ENCODE peak calls at places on chromosome 13, in ten cellular contexts. U, W, X, N, P, F, E, O, G and J are unnamed samples.

GRCh38 chr13:98050041-98050466 is 92.8 kb upstream of the FARP1 start:
- DNase-seq in O (no peak), W (no peak), P (no peak), E (peak), F (no peak), G (peak), U (no peak), N (no peak), X (no peak), J (no peak)

GRCh38 chr13:77136902-77137420 is 110.0 kb upstream of the FBXL3 start:
- DNase-seq in U (peak), P (peak), E (no peak), G (peak), N (no peak), W (no peak), X (no peak), F (no peak), O (no peak), J (no peak)

GRCh38 chr13:102781591-102781990 is 8.0 kb upstream of the TEX30 start:
- DNase-seq in W (no peak), E (no peak), X (no peak), G (no peak), U (no peak), N (no peak), F (no peak), O (no peak), P (no peak), J (no peak)

GRCh38 chr13:40230833-40231266 is 435.6 kb downstream of the FOXO1 start:
- DNase-seq in E (no peak), W (no peak), G (no peak), U (no peak), F (no peak), X (no peak), P (no peak), N (no peak), O (no peak), J (no peak)

GRCh38 chr13:47215741-47216140 is 318.9 kb upstream of the HTR2A start:
- DNase-seq in E (no peak), G (peak), U (peak), P (peak), O (no peak), F (no peak), X (no peak), N (no peak), W (peak), J (no peak)

GRCh38 chr13:20676213-20676612 is 27.3 kb upstream of the IL17D start:
- DNase-seq in P (no peak), E (no peak), W (no peak), F (no peak), O (no peak), G (no peak), U (no peak), N (no peak), X (no peak), J (no peak)

GRCh38 chr13:109790951-109791605 is 4.7 kb upstream of the IRS2 start:
- DNase-seq in W (no peak), O (no peak), N (peak), U (peak), P (peak), F (peak), E (peak), X (peak), G (peak), J (no peak)

GRCh38 chr13:100658363-100658762 is 16.2 kb downstream of the TMTC4 start:
- DNase-seq in W (no peak), F (no peak), O (no peak), G (no peak), P (no peak), X (no peak), E (no peak), N (no peak), U (no peak), J (no peak)

GRCh38 chr13:106533940-106534843 is 1.3 kb downstream of the EFNB2 start:
- DNase-seq in U (peak), G (peak), P (peak), W (no peak), F (peak), N (peak), X (peak), E (peak), O (peak), J (no peak)

GRCh38 chr13:63605962-63606361 is 2190.3 kb upstream of the PCDH20 start:
- DNase-seq in F (no peak), N (no peak), X (no peak), W (no peak), P (no peak), O (no peak), U (no peak), E (no peak), G (no peak), J (no peak)

GRCh38 chr13:52743988-52744387 is 4.4 kb upstream of the CNMD start:
- DNase-seq in E (no peak), U (no peak), F (no peak), O (no peak), X (no peak), W (no peak), P (no peak), N (no peak), G (no peak), J (no peak)

GRCh38 chr13:112077729-112078128 is 10.8 kb downstream of the SOX1 start:
- DNase-seq in F (no peak), U (no peak), O (no peak), P (no peak), N (no peak), W (no peak), X (no peak), G (no peak), E (no peak), J (no peak)

GRCh38 chr13:113123226-113124150 is 889 bp downstream of the F10 start:
- DNase-seq in U (no peak), G (no peak), W (no peak), O (no peak), N (no peak), E (peak), F (no peak), X (no peak), P (no peak), J (no peak)

GRCh38 chr13:74128171-74128767 is 5.9 kb downstream of the KLF12 start:
- DNase-seq in X (no peak), U (peak), P (no peak), G (peak), F (no peak), E (no peak), N (no peak), W (no peak), O (no peak), J (no peak)

GRCh38 chr13:79625517-79625916 is 144.6 kb downstream of the NDFIP2 start:
- DNase-seq in U (no peak), G (no peak), E (no peak), P (no peak), X (no peak), F (no peak), N (no peak), W (no peak), O (no peak), J (no peak)

GRCh38 chr13:64849174-64849573 is 2381.0 kb downstream of the PCDH9 start:
- DNase-seq in F (no peak), N (no peak), X (no peak), G (no peak), E (no peak), U (no peak), W (no peak), P (no peak), O (no peak), J (no peak)

GRCh38 chr13:65768545-65768944 is 1461.6 kb downstream of the PCDH9 start:
- DNase-seq in U (no peak), G (no peak), P (peak), N (no peak), W (no peak), O (no peak), X (no peak), E (no peak), F (no peak), J (no peak)

GRCh38 chr13:99086149-99086868 is 108.4 kb upstream of the DOCK9 start:
- DNase-seq in F (peak), P (no peak), X (no peak), O (peak), G (peak), E (peak), N (peak), W (no peak), U (peak), J (peak)

GRCh38 chr13:72126424-72126823 is 259.4 kb upstream of the DACH1 start:
- DNase-seq in F (no peak), U (no peak), X (no peak), N (no peak), O (no peak), W (no peak), G (peak), P (no peak), E (no peak), J (no peak)

GRCh38 chr13:112078216-112078615 is 11.3 kb downstream of the SOX1 start:
- DNase-seq in W (no peak), N (no peak), G (no peak), O (no peak), E (no peak), P (peak), F (no peak), U (no peak), X (no peak), J (no peak)

GRCh38 chr13:97460853-97461252 is 26.9 kb downstream of the RAP2A start:
- DNase-seq in G (no peak), O (no peak), E (no peak), P (no peak), F (no peak), X (no peak), W (no peak), U (no peak), N (no peak), J (no peak)

GRCh38 chr13:80787604-80788003 is 446.7 kb upstream of the SPRY2 start:
- DNase-seq in W (no peak), E (no peak), O (no peak), U (no peak), P (no peak), X (no peak), N (no peak), F (no peak), G (no peak), J (no peak)

GRCh38 chr13:43232144-43232840 is 208.9 kb downstream of the DNAJC15 start:
- DNase-seq in W (no peak), E (no peak), F (no peak), P (no peak), N (no peak), U (peak), G (no peak), X (no peak), O (no peak), J (no peak)

GRCh38 chr13:31225180-31225579 is 25.4 kb downstream of the B3GLCT start:
- DNase-seq in F (no peak), N (no peak), X (no peak), G (no peak), O (no peak), W (no peak), P (no peak), U (no peak), E (no peak), J (no peak)